ENCODE peak calls at places on chromosomes 7 and 10, in seven cellular contexts. One of them, this sample, is unnamed. For H3K4me1, the result is how much of the 10 kb centered on the place peaks cover.

GRCh38 chr10:126616737-126617136 is 53.8 kb downstream of the C10orf90 start:
- DNase-seq in naive thymus-derived CD4-positive, alpha-beta T cell: no peak
- DNase-seq in fibroblast of lung: no peak
- DNase-seq in BE2C: no peak
- DNase-seq in tibial nerve: no peak
- DNase-seq in OCI-LY7: no peak
- DNase-seq in prostate gland: no peak
- DNase-seq in this sample: no peak

GRCh38 chr10:19654576-19654975 is 161.7 kb upstream of the PLXDC2 start:
- DNase-seq in naive thymus-derived CD4-positive, alpha-beta T cell: no peak
- DNase-seq in fibroblast of lung: peak
- DNase-seq in BE2C: no peak
- DNase-seq in tibial nerve: no peak
- DNase-seq in OCI-LY7: no peak
- DNase-seq in prostate gland: no peak
- DNase-seq in this sample: no peak

GRCh38 chr10:117549100-117549499 is 6.6 kb downstream of the EMX2 start:
- DNase-seq in naive thymus-derived CD4-positive, alpha-beta T cell: no peak
- DNase-seq in fibroblast of lung: no peak
- DNase-seq in BE2C: no peak
- DNase-seq in tibial nerve: no peak
- DNase-seq in OCI-LY7: no peak
- DNase-seq in prostate gland: no peak
- DNase-seq in this sample: no peak

GRCh38 chr10:132470306-132471124 is 67.1 kb upstream of the INPP5A start:
- DNase-seq in naive thymus-derived CD4-positive, alpha-beta T cell: no peak
- DNase-seq in fibroblast of lung: peak
- DNase-seq in BE2C: no peak
- DNase-seq in tibial nerve: no peak
- DNase-seq in OCI-LY7: no peak
- DNase-seq in prostate gland: no peak
- DNase-seq in this sample: peak

GRCh38 chr10:30742471-30742870 is 112.9 kb upstream of the LYZL2 start:
- DNase-seq in naive thymus-derived CD4-positive, alpha-beta T cell: no peak
- DNase-seq in fibroblast of lung: no peak
- DNase-seq in BE2C: no peak
- DNase-seq in tibial nerve: no peak
- DNase-seq in OCI-LY7: peak
- DNase-seq in prostate gland: no peak
- DNase-seq in this sample: no peak

GRCh38 chr7:23628370-23628769 is 31.2 kb downstream of the CCDC126 start:
- DNase-seq in naive thymus-derived CD4-positive, alpha-beta T cell: no peak
- DNase-seq in fibroblast of lung: no peak
- DNase-seq in BE2C: no peak
- DNase-seq in tibial nerve: no peak
- DNase-seq in OCI-LY7: no peak
- DNase-seq in prostate gland: no peak
- DNase-seq in this sample: no peak

GRCh38 chr10:51129946-51130554 is 55.8 kb downstream of the PRKG1 start:
- DNase-seq in naive thymus-derived CD4-positive, alpha-beta T cell: no peak
- DNase-seq in fibroblast of lung: no peak
- DNase-seq in BE2C: no peak
- DNase-seq in tibial nerve: no peak
- DNase-seq in OCI-LY7: no peak
- DNase-seq in prostate gland: no peak
- DNase-seq in this sample: no peak

GRCh38 chr7:75876126-75876881 is 2.5 kb upstream of the RHBDD2 start:
- DNase-seq in naive thymus-derived CD4-positive, alpha-beta T cell: no peak
- DNase-seq in fibroblast of lung: no peak
- DNase-seq in BE2C: no peak
- DNase-seq in tibial nerve: no peak
- DNase-seq in OCI-LY7: no peak
- DNase-seq in prostate gland: no peak
- DNase-seq in this sample: no peak

GRCh38 chr7:117951285-117951684 is 78.0 kb upstream of the CTTNBP2 start:
- DNase-seq in naive thymus-derived CD4-positive, alpha-beta T cell: no peak
- DNase-seq in fibroblast of lung: peak
- DNase-seq in BE2C: no peak
- DNase-seq in tibial nerve: no peak
- DNase-seq in OCI-LY7: no peak
- DNase-seq in prostate gland: no peak
- DNase-seq in this sample: no peak

GRCh38 chr7:120402801-120403200 is 129.8 kb downstream of the KCND2 start:
- DNase-seq in naive thymus-derived CD4-positive, alpha-beta T cell: no peak
- DNase-seq in fibroblast of lung: peak
- DNase-seq in BE2C: no peak
- DNase-seq in tibial nerve: no peak
- DNase-seq in OCI-LY7: no peak
- DNase-seq in prostate gland: no peak
- DNase-seq in this sample: no peak

GRCh38 chr10:12382956-12383531 is 33.7 kb downstream of the CAMK1D start:
- DNase-seq in naive thymus-derived CD4-positive, alpha-beta T cell: no peak
- DNase-seq in fibroblast of lung: peak
- DNase-seq in BE2C: no peak
- DNase-seq in tibial nerve: no peak
- DNase-seq in OCI-LY7: no peak
- DNase-seq in prostate gland: no peak
- DNase-seq in this sample: no peak

GRCh38 chr10:86261470-86261869 is 105.1 kb downstream of the GRID1 start:
- DNase-seq in naive thymus-derived CD4-positive, alpha-beta T cell: no peak
- DNase-seq in fibroblast of lung: no peak
- DNase-seq in BE2C: no peak
- DNase-seq in tibial nerve: no peak
- DNase-seq in OCI-LY7: no peak
- DNase-seq in prostate gland: no peak
- DNase-seq in this sample: no peak

GRCh38 chr7:11458736-11459483 is 373.1 kb downstream of the THSD7A start:
- DNase-seq in naive thymus-derived CD4-positive, alpha-beta T cell: no peak
- DNase-seq in fibroblast of lung: peak
- DNase-seq in BE2C: no peak
- DNase-seq in tibial nerve: no peak
- DNase-seq in OCI-LY7: no peak
- DNase-seq in prostate gland: no peak
- DNase-seq in this sample: no peak

GRCh38 chr7:30433082-30433481 is 45.5 kb downstream of the NOD1 start:
- DNase-seq in naive thymus-derived CD4-positive, alpha-beta T cell: no peak
- DNase-seq in fibroblast of lung: peak
- DNase-seq in BE2C: no peak
- DNase-seq in tibial nerve: peak
- DNase-seq in OCI-LY7: no peak
- DNase-seq in prostate gland: peak
- DNase-seq in this sample: no peak

GRCh38 chr10:85596389-85596788 is 770.2 kb downstream of the GRID1 start:
- DNase-seq in naive thymus-derived CD4-positive, alpha-beta T cell: no peak
- DNase-seq in fibroblast of lung: no peak
- DNase-seq in BE2C: no peak
- DNase-seq in tibial nerve: no peak
- DNase-seq in OCI-LY7: no peak
- DNase-seq in prostate gland: no peak
- DNase-seq in this sample: no peak

GRCh38 chr7:43721193-43721806 is 8.0 kb downstream of the COA1 start:
- DNase-seq in naive thymus-derived CD4-positive, alpha-beta T cell: no peak
- DNase-seq in fibroblast of lung: peak
- DNase-seq in BE2C: no peak
- DNase-seq in tibial nerve: no peak
- DNase-seq in OCI-LY7: peak
- DNase-seq in prostate gland: peak
- DNase-seq in this sample: peak

GRCh38 chr7:134873253-134873652 is 93.8 kb downstream of the CALD1 start:
- DNase-seq in naive thymus-derived CD4-positive, alpha-beta T cell: no peak
- DNase-seq in fibroblast of lung: no peak
- DNase-seq in BE2C: no peak
- DNase-seq in tibial nerve: no peak
- DNase-seq in OCI-LY7: no peak
- DNase-seq in prostate gland: no peak
- DNase-seq in this sample: no peak

GRCh38 chr10:51366044-51366443 is 291.8 kb downstream of the PRKG1 start:
- DNase-seq in naive thymus-derived CD4-positive, alpha-beta T cell: no peak
- DNase-seq in fibroblast of lung: no peak
- DNase-seq in BE2C: no peak
- DNase-seq in tibial nerve: no peak
- DNase-seq in OCI-LY7: no peak
- DNase-seq in prostate gland: no peak
- DNase-seq in this sample: no peak

GRCh38 chr7:6675807-6676405 is 30.8 kb downstream of the ZNF12 start:
- DNase-seq in naive thymus-derived CD4-positive, alpha-beta T cell: no peak
- DNase-seq in fibroblast of lung: no peak
- DNase-seq in BE2C: no peak
- DNase-seq in tibial nerve: no peak
- DNase-seq in OCI-LY7: no peak
- DNase-seq in prostate gland: no peak
- DNase-seq in this sample: no peak

GRCh38 chr7:75937958-75938786 is 23.2 kb downstream of the POR start:
- DNase-seq in naive thymus-derived CD4-positive, alpha-beta T cell: no peak
- DNase-seq in fibroblast of lung: peak
- DNase-seq in BE2C: peak
- DNase-seq in tibial nerve: peak
- DNase-seq in OCI-LY7: no peak
- DNase-seq in prostate gland: no peak
- DNase-seq in this sample: peak

GRCh38 chr10:75111906-75112703 is 649 bp downstream of the SAMD8 start:
- DNase-seq in naive thymus-derived CD4-positive, alpha-beta T cell: no peak
- DNase-seq in fibroblast of lung: peak
- DNase-seq in BE2C: peak
- DNase-seq in tibial nerve: no peak
- DNase-seq in OCI-LY7: peak
- DNase-seq in prostate gland: peak
- DNase-seq in this sample: peak

GRCh38 chr10:113550365-113550764 is 2.5 kb upstream of the HABP2 start:
- DNase-seq in naive thymus-derived CD4-positive, alpha-beta T cell: no peak
- DNase-seq in fibroblast of lung: peak
- DNase-seq in BE2C: peak
- DNase-seq in tibial nerve: no peak
- DNase-seq in OCI-LY7: no peak
- DNase-seq in prostate gland: peak
- DNase-seq in this sample: no peak

GRCh38 chr7:98878365-98879197 is at the start of gene TRRAP:
- DNase-seq in naive thymus-derived CD4-positive, alpha-beta T cell: peak
- DNase-seq in fibroblast of lung: peak
- DNase-seq in BE2C: peak
- DNase-seq in tibial nerve: peak
- DNase-seq in OCI-LY7: peak
- DNase-seq in prostate gland: peak
- DNase-seq in this sample: peak

DNA sequence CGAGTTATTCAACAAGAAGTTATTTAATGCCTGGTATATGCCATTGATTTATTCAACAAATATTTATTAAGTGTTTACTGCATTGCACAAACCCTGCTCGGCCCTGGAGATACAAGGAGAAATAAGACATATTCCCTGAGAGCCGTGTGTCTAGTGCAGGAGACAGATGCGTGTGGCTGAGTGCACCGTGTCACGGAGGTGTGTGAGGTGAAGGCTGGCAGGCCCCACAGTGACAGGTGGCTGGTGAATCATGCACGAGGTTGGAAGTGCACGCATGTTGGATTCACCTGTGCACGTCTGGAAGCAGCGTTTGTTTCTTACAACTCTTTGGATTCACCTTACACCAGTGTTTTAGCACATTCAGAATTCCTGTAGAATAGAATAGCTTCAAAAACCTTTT is 136.6 kb upstream of the SHH start:
- DNase-seq in naive thymus-derived CD4-positive, alpha-beta T cell: no peak
- DNase-seq in fibroblast of lung: no peak
- DNase-seq in BE2C: no peak
- DNase-seq in tibial nerve: no peak
- DNase-seq in OCI-LY7: no peak
- DNase-seq in prostate gland: no peak
- DNase-seq in this sample: no peak
- H3K4me3 ChIP-seq in naive thymus-derived CD4-positive, alpha-beta T cell: no peak
- H3K4me3 ChIP-seq in fibroblast of lung: no peak
- H3K4me3 ChIP-seq in BE2C: no peak
- H3K4me3 ChIP-seq in tibial nerve: no peak
- H3K4me3 ChIP-seq in OCI-LY7: no peak
- H3K4me3 ChIP-seq in prostate gland: no peak
- H3K4me3 ChIP-seq in this sample: no peak

DNA sequence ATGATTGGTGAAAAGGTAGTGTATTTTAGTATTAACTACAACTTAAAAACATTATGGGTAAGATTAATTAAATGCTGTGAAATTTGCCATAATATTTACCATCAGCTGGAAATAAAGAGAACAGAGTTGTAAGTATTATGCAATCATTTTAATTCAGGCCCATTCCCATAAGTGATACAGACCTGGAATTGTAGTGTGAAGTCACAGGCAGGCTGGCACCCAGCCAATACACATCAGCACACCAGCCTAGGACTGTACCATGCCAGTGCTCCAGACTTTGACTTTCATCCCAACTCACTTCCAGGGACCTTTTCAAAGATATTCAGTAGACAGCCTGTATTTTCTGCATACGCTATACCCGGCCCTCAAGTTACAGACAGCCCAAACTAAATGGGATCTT is 143.3 kb downstream of the TES start:
- DNase-seq in naive thymus-derived CD4-positive, alpha-beta T cell: no peak
- DNase-seq in fibroblast of lung: peak
- DNase-seq in BE2C: no peak
- DNase-seq in tibial nerve: no peak
- DNase-seq in OCI-LY7: no peak
- DNase-seq in prostate gland: no peak
- DNase-seq in this sample: no peak
- H3K4me1 ChIP-seq in naive thymus-derived CD4-positive, alpha-beta T cell: under half
- H3K4me1 ChIP-seq in fibroblast of lung: under half
- H3K4me1 ChIP-seq in BE2C: under half
- H3K4me1 ChIP-seq in tibial nerve: under half
- H3K4me1 ChIP-seq in OCI-LY7: under half
- H3K4me1 ChIP-seq in prostate gland: under half
- H3K4me1 ChIP-seq in this sample: under half

GRCh38 chr7:148478551-148478950 is 112.0 kb upstream of the C7orf33 start:
- DNase-seq in naive thymus-derived CD4-positive, alpha-beta T cell: no peak
- DNase-seq in fibroblast of lung: no peak
- DNase-seq in BE2C: no peak
- DNase-seq in tibial nerve: no peak
- DNase-seq in OCI-LY7: no peak
- DNase-seq in prostate gland: no peak
- DNase-seq in this sample: no peak

GRCh38 chr7:148481965-148482626 is 108.5 kb upstream of the C7orf33 start:
- DNase-seq in naive thymus-derived CD4-positive, alpha-beta T cell: no peak
- DNase-seq in fibroblast of lung: no peak
- DNase-seq in BE2C: peak
- DNase-seq in tibial nerve: no peak
- DNase-seq in OCI-LY7: no peak
- DNase-seq in prostate gland: no peak
- DNase-seq in this sample: peak

GRCh38 chr7:148481147-148481526 is 109.4 kb upstream of the C7orf33 start:
- DNase-seq in naive thymus-derived CD4-positive, alpha-beta T cell: no peak
- DNase-seq in fibroblast of lung: no peak
- DNase-seq in BE2C: no peak
- DNase-seq in tibial nerve: no peak
- DNase-seq in OCI-LY7: no peak
- DNase-seq in prostate gland: no peak
- DNase-seq in this sample: no peak

GRCh38 chr7:148483515-148483914 is 107.1 kb upstream of the C7orf33 start:
- DNase-seq in naive thymus-derived CD4-positive, alpha-beta T cell: no peak
- DNase-seq in fibroblast of lung: no peak
- DNase-seq in BE2C: no peak
- DNase-seq in tibial nerve: no peak
- DNase-seq in OCI-LY7: no peak
- DNase-seq in prostate gland: no peak
- DNase-seq in this sample: no peak

GRCh38 chr7:148480479-148481146 is 110.0 kb upstream of the C7orf33 start:
- DNase-seq in naive thymus-derived CD4-positive, alpha-beta T cell: no peak
- DNase-seq in fibroblast of lung: no peak
- DNase-seq in BE2C: no peak
- DNase-seq in tibial nerve: no peak
- DNase-seq in OCI-LY7: peak
- DNase-seq in prostate gland: no peak
- DNase-seq in this sample: no peak
- H3K4me3 ChIP-seq in naive thymus-derived CD4-positive, alpha-beta T cell: no peak
- H3K4me3 ChIP-seq in fibroblast of lung: no peak
- H3K4me3 ChIP-seq in BE2C: no peak
- H3K4me3 ChIP-seq in tibial nerve: no peak
- H3K4me3 ChIP-seq in OCI-LY7: no peak
- H3K4me3 ChIP-seq in prostate gland: no peak
- H3K4me3 ChIP-seq in this sample: no peak

GRCh38 chr7:55069271-55069792 is 50.5 kb downstream of the EGFR start:
- DNase-seq in naive thymus-derived CD4-positive, alpha-beta T cell: no peak
- DNase-seq in fibroblast of lung: no peak
- DNase-seq in BE2C: no peak
- DNase-seq in tibial nerve: no peak
- DNase-seq in OCI-LY7: no peak
- DNase-seq in prostate gland: no peak
- DNase-seq in this sample: no peak
- H3K4me1 ChIP-seq in naive thymus-derived CD4-positive, alpha-beta T cell: under half
- H3K4me1 ChIP-seq in fibroblast of lung: under half
- H3K4me1 ChIP-seq in BE2C: under half
- H3K4me1 ChIP-seq in tibial nerve: half or more
- H3K4me1 ChIP-seq in OCI-LY7: under half
- H3K4me1 ChIP-seq in prostate gland: under half
- H3K4me1 ChIP-seq in this sample: half or more

This sample was measured in Caco-2.